ENCODE peak calls at places on chromosome 9, in eight cellular contexts. I is ovary, F is endothelial cell of umbilical vein, Q is right lobe of liver, O is heart left ventricle, T is A549, M is HCT116, G is uterus. V is an unnamed sample. For H3K4me1, the result is how much of the 10 kb centered on the place peaks cover.

GRCh38 chr9:97986466-97986865 is 3.3 kb downstream of the ANP32B start:
- DNase-seq in I (no peak), F (no peak), Q (no peak), O (no peak), T (no peak), M (no peak), G (no peak), V (no peak)

GRCh38 chr9:18451409-18451808 is 22.5 kb upstream of the ADAMTSL1 start:
- DNase-seq in I (no peak), F (no peak), Q (no peak), O (no peak), T (no peak), M (no peak), G (no peak), V (no peak)

GRCh38 chr9:97849980-97850379 is 3.0 kb upstream of the FOXE1 start:
- DNase-seq in I (no peak), F (no peak), Q (no peak), O (no peak), T (no peak), M (no peak), G (no peak), V (no peak)

GRCh38 chr9:137423001-137423809 is at the start of the genes EXD3 and NOXA1:
- DNase-seq in I (peak), F (peak), Q (peak), O (peak), T (peak), M (peak), G (peak), V (peak)

GRCh38 chr9:128847803-128848202 is 18.2 kb upstream of the SPOUT1 start:
- DNase-seq in I (no peak), F (no peak), Q (no peak), O (no peak), T (no peak), M (no peak), G (no peak), V (no peak)

GRCh38 chr9:89435315-89435823 is 62.5 kb downstream of the SEMA4D start:
- DNase-seq in I (no peak), F (no peak), Q (no peak), O (peak), T (peak), M (peak), G (no peak), V (peak)

GRCh38 chr9:13568851-13569618 is 289.5 kb upstream of the MPDZ start:
- DNase-seq in I (no peak), F (peak), Q (no peak), O (peak), T (no peak), M (no peak), G (no peak), V (no peak)

GRCh38 chr9:89983411-89983810 is 378.6 kb downstream of the GADD45G start:
- DNase-seq in I (no peak), F (no peak), Q (no peak), O (no peak), T (no peak), M (no peak), G (no peak), V (no peak)

GRCh38 chr9:131875828-131876485 is 136.1 kb upstream of the RAPGEF1 start:
- DNase-seq in I (no peak), F (no peak), Q (no peak), O (no peak), T (no peak), M (no peak), G (no peak), V (no peak)

GRCh38 chr9:34620061-34620994 is at the start of gene DCTN3:
- DNase-seq in I (peak), F (peak), Q (peak), O (peak), T (peak), M (peak), G (peak), V (peak)

GRCh38 chr9:88387733-88388202 is 476 bp upstream of the SPIN1 start:
- DNase-seq in I (peak), F (peak), Q (peak), O (peak), T (peak), M (peak), G (peak), V (peak)

GRCh38 chr9:96460470-96460869 is 10.5 kb downstream of the HABP4 start:
- DNase-seq in I (no peak), F (no peak), Q (no peak), O (no peak), T (no peak), M (no peak), G (no peak), V (no peak)

GRCh38 chr9:94507531-94508258 is 47.2 kb upstream of the PCAT7 start:
- DNase-seq in I (no peak), F (no peak), Q (no peak), O (no peak), T (no peak), M (no peak), G (no peak), V (no peak)

GRCh38 chr9:117704024-117704575 is at the start of gene TLR4:
- DNase-seq in I (peak), F (peak), Q (peak), O (peak), T (no peak), M (no peak), G (peak), V (peak)
- TF ChIP-seq POLR2A in I (no peak), F (peak), Q (peak), O (peak), T (no peak), M (no peak), G (peak), V (peak)

GRCh38 chr9:114450181-114450580 is 55.1 kb downstream of the WHRN start:
- DNase-seq in I (no peak), F (no peak), Q (no peak), O (no peak), T (no peak), M (no peak), G (no peak), V (no peak)

GRCh38 chr9:114450833-114451706 is 54.2 kb downstream of the WHRN start:
- DNase-seq in I (no peak), F (no peak), Q (no peak), O (no peak), T (no peak), M (no peak), G (peak), V (no peak)

GRCh38 chr9:114449236-114449635 is 56.0 kb downstream of the WHRN start:
- DNase-seq in I (no peak), F (no peak), Q (no peak), O (no peak), T (no peak), M (no peak), G (no peak), V (no peak)

GRCh38 chr9:114446672-114447450 is 58.4 kb downstream of the WHRN start:
- DNase-seq in I (no peak), F (no peak), Q (no peak), O (no peak), T (no peak), M (no peak), G (no peak), V (no peak)

GRCh38 chr9:114448706-114449105 is 56.6 kb downstream of the WHRN start:
- DNase-seq in I (no peak), F (no peak), Q (no peak), O (no peak), T (no peak), M (no peak), G (no peak), V (no peak)
- H3K4me1 ChIP-seq in I (under half), F (under half), Q (under half), O (under half), T (under half), M (under half), G (under half), V (under half)

GRCh38 chr9:109976328-109976702 is 196.3 kb downstream of the PALM2AKAP2 start:
- DNase-seq in I (no peak), F (no peak), Q (no peak), O (no peak), T (no peak), M (no peak), G (no peak), V (no peak)

GRCh38 chr9:109974918-109975276 is 194.9 kb downstream of the PALM2AKAP2 start:
- DNase-seq in I (no peak), F (no peak), Q (no peak), O (no peak), T (no peak), M (no peak), G (no peak), V (no peak)

GRCh38 chr9:109973336-109973735 is 193.3 kb downstream of the PALM2AKAP2 start:
- DNase-seq in I (no peak), F (no peak), Q (no peak), O (no peak), T (no peak), M (no peak), G (no peak), V (no peak)

GRCh38 chr9:109975574-109976327 is 195.8 kb downstream of the PALM2AKAP2 start:
- DNase-seq in I (no peak), F (no peak), Q (no peak), O (no peak), T (no peak), M (no peak), G (no peak), V (no peak)

GRCh38 chr9:109974143-109974917 is 194.3 kb downstream of the PALM2AKAP2 start:
- DNase-seq in I (no peak), F (no peak), Q (peak), O (no peak), T (no peak), M (no peak), G (no peak), V (peak)
- TF ChIP-seq POLR2A in I (no peak), F (no peak), Q (no peak), O (no peak), T (no peak), M (no peak), G (no peak), V (no peak)

GRCh38 chr9:107698779-107699564 is 209.4 kb upstream of the KLF4 start:
- DNase-seq in I (no peak), F (no peak), Q (no peak), O (no peak), T (no peak), M (no peak), G (no peak), V (no peak)
- H3K4me1 ChIP-seq in I (under half), F (under half), Q (under half), O (under half), T (under half), M (under half), G (under half), V (under half)

GRCh38 chr9:127504887-127505251 is 53.6 kb downstream of the LRSAM1 start:
- DNase-seq in I (no peak), F (no peak), Q (no peak), O (peak), T (no peak), M (no peak), G (no peak), V (no peak)

GRCh38 chr9:127506814-127507750 is 55.8 kb downstream of the LRSAM1 start:
- DNase-seq in I (no peak), F (no peak), Q (no peak), O (peak), T (no peak), M (no peak), G (no peak), V (no peak)

GRCh38 chr9:127503947-127504886 is 52.9 kb downstream of the LRSAM1 start:
- DNase-seq in I (peak), F (peak), Q (peak), O (peak), T (peak), M (peak), G (peak), V (peak)

GRCh38 chr9:127506117-127506813 is 55.0 kb downstream of the LRSAM1 start:
- DNase-seq in I (no peak), F (no peak), Q (no peak), O (peak), T (no peak), M (no peak), G (no peak), V (no peak)

GRCh38 chr9:127505396-127506116 is 54.2 kb downstream of the LRSAM1 start:
- DNase-seq in I (peak), F (peak), Q (no peak), O (peak), T (peak), M (no peak), G (no peak), V (no peak)
- TF ChIP-seq POLR2A in I (no peak), F (no peak), Q (no peak), O (no peak), T (no peak), M (no peak), G (no peak), V (no peak)

DNA sequence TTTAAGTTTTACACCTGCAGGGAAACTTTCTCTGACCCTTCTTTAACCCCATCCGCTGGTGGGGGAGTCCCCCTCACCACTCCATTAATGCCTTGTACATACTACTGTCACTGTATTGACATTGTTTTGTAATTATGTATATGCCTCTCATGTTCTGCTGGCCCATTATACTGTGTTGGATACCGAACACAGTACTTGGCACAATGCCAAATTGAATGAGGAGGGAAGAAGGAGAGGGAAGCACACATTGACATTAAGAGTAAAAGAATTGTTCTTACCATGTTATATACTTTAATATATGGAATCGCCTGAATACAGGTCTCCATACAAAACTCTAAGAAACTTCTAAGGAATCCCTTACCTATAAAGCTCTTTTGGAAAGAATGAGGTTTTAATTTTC is 73.6 kb upstream of the GRHPR start:
- DNase-seq in I (no peak), F (no peak), Q (no peak), O (no peak), T (no peak), M (no peak), G (no peak), V (no peak)
- H3K4me1 ChIP-seq in I (under half), F (under half), Q (under half), O (under half), T (under half), M (under half), G (under half), V (under half)